ENCODE peak calls at places on chromosomes 2 and 18, in seven cellular contexts. F is brain microvascular endothelial cell, G is breast epithelium, I is GM12878, A is tibial artery, Q is NT2/D1, R is transverse colon. J is an unnamed sample. For H3K27me3, the result is how much of the 10 kb centered on the place peaks cover.

GRCh38 chr2:18247282-18248110 is 313.0 kb downstream of the RDH14 start:
- DNase-seq in F (no peak), G (no peak), I (no peak), A (no peak), Q (no peak), R (no peak), J (no peak)

GRCh38 chr2:214328941-214329340 is 81.9 kb upstream of the VWC2L start:
- DNase-seq in F (no peak), G (no peak), I (no peak), A (no peak), Q (peak), R (no peak), J (no peak)

GRCh38 chr2:242004223-242004901 is 134.8 kb downstream of the RTP5 start:
- DNase-seq in F (no peak), G (no peak), I (no peak), A (peak), Q (no peak), R (no peak), J (no peak)

GRCh38 chr2:97935719-97936161 is 60.0 kb downstream of the TMEM131 start:
- DNase-seq in F (peak), G (no peak), I (no peak), A (no peak), Q (no peak), R (no peak), J (no peak)

GRCh38 chr2:234620018-234620417 is 123.1 kb upstream of the ARL4C start:
- DNase-seq in F (no peak), G (no peak), I (no peak), A (no peak), Q (no peak), R (no peak), J (no peak)

GRCh38 chr2:178412047-178412446 is 38.9 kb downstream of the PRKRA start:
- DNase-seq in F (no peak), G (no peak), I (no peak), A (no peak), Q (no peak), R (no peak), J (no peak)

GRCh38 chr2:70132244-70133126 is 45.2 kb downstream of the PCBP1 start:
- DNase-seq in F (peak), G (no peak), I (no peak), A (peak), Q (no peak), R (peak), J (no peak)

GRCh38 chr2:159290289-159290907 is 3.9 kb upstream of the WDSUB1 start:
- DNase-seq in F (peak), G (no peak), I (no peak), A (no peak), Q (no peak), R (no peak), J (no peak)

GRCh38 chr2:69238449-69239031 is 148.5 kb downstream of the GFPT1 start:
- DNase-seq in F (no peak), G (no peak), I (no peak), A (no peak), Q (no peak), R (no peak), J (no peak)

GRCh38 chr2:207041279-207041678 is 102.0 kb downstream of the CPO start:
- DNase-seq in F (peak), G (no peak), I (no peak), A (no peak), Q (no peak), R (no peak), J (no peak)

GRCh38 chr2:195513119-195513518 is 143.9 kb upstream of the SLC39A10 start:
- DNase-seq in F (no peak), G (no peak), I (no peak), A (no peak), Q (no peak), R (no peak), J (no peak)

GRCh38 chr2:765369-765768 is 88.2 kb upstream of the TMEM18 start:
- DNase-seq in F (no peak), G (no peak), I (no peak), A (no peak), Q (no peak), R (no peak), J (no peak)
- H3K27me3 ChIP-seq in F (under half), G (under half), I (under half), A (under half), Q (under half), R (under half), J (under half)

GRCh38 chr18:59269563-59270214 is 3.6 kb downstream of the RAX start:
- DNase-seq in F (no peak), G (no peak), I (no peak), A (no peak), Q (no peak), R (no peak), J (no peak)
- H3K27me3 ChIP-seq in F (half or more), G (under half), I (under half), A (half or more), Q (under half), R (half or more), J (under half)

GRCh38 chr18:47737956-47738355 is 192.5 kb downstream of the SMAD2 start:
- DNase-seq in F (no peak), G (no peak), I (no peak), A (no peak), Q (no peak), R (no peak), J (no peak)

GRCh38 chr18:47737198-47737830 is 193.1 kb downstream of the SMAD2 start:
- DNase-seq in F (no peak), G (no peak), I (no peak), A (peak), Q (no peak), R (no peak), J (no peak)

GRCh38 chr18:47736376-47737140 is 193.9 kb downstream of the SMAD2 start:
- DNase-seq in F (no peak), G (no peak), I (no peak), A (peak), Q (no peak), R (no peak), J (no peak)

GRCh38 chr18:47731276-47731675 is 199.2 kb downstream of the SMAD2 start:
- DNase-seq in F (no peak), G (peak), I (no peak), A (peak), Q (no peak), R (no peak), J (no peak)

DNA sequence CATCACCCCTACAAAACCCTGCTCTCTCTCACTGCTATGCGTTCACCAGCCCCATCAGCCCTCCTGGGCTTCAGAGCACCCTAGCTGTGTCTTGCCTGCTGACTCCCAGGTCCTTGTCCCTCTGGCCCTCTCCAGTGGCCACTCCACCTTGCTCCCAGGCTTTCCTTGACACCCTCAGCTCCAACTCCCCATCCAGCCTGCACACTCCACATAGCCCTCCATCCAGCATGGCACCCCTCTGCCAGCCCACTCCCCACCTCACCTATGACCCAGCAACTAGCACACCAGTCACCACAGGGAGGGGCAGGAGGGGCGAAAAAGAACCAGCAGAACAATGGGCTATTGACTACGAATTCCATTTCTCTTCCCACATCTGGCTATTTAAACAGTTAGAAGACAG is 195.4 kb downstream of the SMAD2 start:
- DNase-seq in F (no peak), G (no peak), I (no peak), A (peak), Q (no peak), R (no peak), J (no peak)
- H3K27me3 ChIP-seq in F (under half), G (under half), I (under half), A (under half), Q (under half), R (under half), J (under half)

GRCh38 chr18:10114727-10115463 is 201.1 kb downstream of the VAPA start:
- DNase-seq in F (no peak), G (no peak), I (no peak), A (no peak), Q (peak), R (no peak), J (no peak)
- H3K27me3 ChIP-seq in F (under half), G (under half), I (under half), A (under half), Q (under half), R (under half), J (under half)

DNA sequence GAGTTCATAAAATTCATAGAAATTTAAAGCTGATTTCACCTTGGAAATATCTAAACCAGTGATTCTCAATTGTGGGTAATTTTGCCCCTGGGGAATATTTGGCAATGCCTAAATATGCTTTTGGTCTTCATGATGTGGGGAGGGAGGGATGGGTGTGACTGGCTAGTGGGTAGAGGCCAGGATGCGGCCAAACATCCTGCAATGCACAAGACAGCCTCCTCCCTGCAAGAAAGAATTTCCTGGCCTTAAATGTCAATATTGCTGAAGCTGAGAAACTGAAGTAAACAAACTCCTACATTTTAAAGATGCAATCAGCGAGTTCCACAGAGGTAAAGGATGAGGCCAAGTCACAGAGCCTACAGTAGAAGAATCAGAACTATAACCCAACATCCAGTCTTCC is 272.9 kb upstream of the EPHA4 start:
- DNase-seq in F (no peak), G (no peak), I (no peak), A (no peak), Q (no peak), R (no peak), J (no peak)
- H3K27me3 ChIP-seq in F (under half), G (under half), I (under half), A (under half), Q (under half), R (under half), J (under half)

DNA sequence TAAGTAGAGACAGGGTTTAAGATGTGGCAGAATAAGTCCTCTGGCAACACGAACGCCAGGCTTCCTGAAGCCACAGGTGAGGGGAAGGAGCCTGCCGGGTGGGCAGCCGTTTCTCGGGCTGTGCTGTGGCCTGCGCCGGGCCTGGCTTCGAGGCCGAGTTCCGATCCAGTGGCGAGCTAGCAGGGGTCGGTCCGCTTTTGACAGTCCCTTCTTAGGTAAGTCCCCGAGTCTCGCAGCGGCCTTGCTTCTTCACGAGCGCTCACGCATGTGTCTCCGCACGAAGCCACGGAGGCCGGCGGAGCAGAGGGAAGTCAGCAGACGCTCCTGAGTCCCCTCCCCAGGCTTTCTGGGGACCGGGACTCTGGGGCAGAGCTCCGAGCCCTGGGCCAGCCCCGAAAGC is 26.0 kb downstream of the SALL3 start:
- DNase-seq in F (no peak), G (no peak), I (no peak), A (no peak), Q (no peak), R (no peak), J (no peak)
- H3K27me3 ChIP-seq in F (under half), G (under half), I (under half), A (under half), Q (under half), R (under half), J (under half)

DNA sequence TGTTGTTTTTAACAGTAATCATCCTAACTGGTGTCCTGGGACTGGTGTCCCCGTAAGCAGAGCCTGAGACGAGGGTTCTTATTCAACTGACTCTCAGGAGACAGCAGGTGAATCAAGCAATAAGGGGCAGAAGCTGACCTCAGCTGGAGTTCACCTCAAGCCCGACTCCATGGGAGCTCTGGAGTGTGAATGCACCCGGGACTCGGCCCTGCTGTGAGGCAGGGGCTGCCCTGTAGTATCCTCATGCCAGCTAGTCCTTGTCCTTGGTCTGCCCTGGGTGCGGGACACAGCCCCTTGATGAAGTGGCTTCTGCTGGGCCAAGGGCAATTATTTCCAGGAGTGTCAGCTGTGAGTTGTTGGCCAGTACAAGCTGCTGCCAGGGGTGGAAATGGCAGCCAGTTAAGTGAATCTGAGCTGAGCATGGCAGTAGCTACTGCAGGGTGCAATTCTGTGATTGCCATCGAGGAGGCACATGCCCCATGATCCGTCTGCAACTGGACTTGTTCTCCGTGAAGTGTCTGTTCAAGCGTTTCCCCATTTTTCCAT is 54.9 kb upstream of the OTOS start:
- DNase-seq in F (no peak), G (no peak), I (no peak), A (peak), Q (no peak), R (no peak), J (no peak)
- H3K27me3 ChIP-seq in F (under half), G (under half), I (under half), A (half or more), Q (under half), R (under half), J (under half)

GRCh38 chr18:28176933-28177827 is at the start of gene CDH2:
- DNase-seq in F (peak), G (no peak), I (no peak), A (no peak), Q (peak), R (no peak), J (no peak)

GRCh38 chr18:28176674-28176932 is 327 bp downstream of the CDH2 start:
- DNase-seq in F (no peak), G (no peak), I (no peak), A (no peak), Q (no peak), R (no peak), J (no peak)

GRCh38 chr18:28178720-28179119 is 1.8 kb upstream of the CDH2 start:
- DNase-seq in F (peak), G (no peak), I (no peak), A (no peak), Q (no peak), R (no peak), J (no peak)

GRCh38 chr18:28175930-28176673 is 828 bp downstream of the CDH2 start:
- DNase-seq in F (no peak), G (no peak), I (no peak), A (no peak), Q (no peak), R (no peak), J (no peak)

GRCh38 chr18:28177828-28178635 is 1.1 kb upstream of the CDH2 start:
- DNase-seq in F (peak), G (no peak), I (no peak), A (no peak), Q (no peak), R (no peak), J (no peak)
- H3K27me3 ChIP-seq in F (under half), G (under half), I (under half), A (under half), Q (under half), R (half or more), J (under half)

J was measured in pancreas.